ENCODE peak calls at places on chromosomes 13 and 19, in six cellular contexts. A, H, V, R, M and U are unnamed samples.

GRCh38 chr13:73657821-73658540 is 476.2 kb downstream of the KLF12 start:
- DNase-seq in A (no peak), V (no peak), M (peak; percentile 36), H (peak; percentile 72), R (no peak), U (no peak)

GRCh38 chr19:51593138-51593890 is 22.2 kb downstream of the ZNF175 start:
- DNase-seq in R (no peak), M (no peak), H (no peak), A (no peak), V (no peak), U (no peak)

GRCh38 chr13:27038323-27038722 is 133.3 kb downstream of the USP12 start:
- DNase-seq in A (no peak), R (peak; percentile 9), M (no peak), H (no peak), V (peak; percentile 44), U (no peak)

GRCh38 chr13:98476538-98476966 is 100.4 kb downstream of the STK24 start:
- DNase-seq in M (no peak), H (peak; percentile 57), R (peak; percentile 65), A (peak; percentile 71), V (peak; percentile 82), U (peak; percentile 23)

GRCh38 chr13:72195044-72195704 is 328.2 kb upstream of the DACH1 start:
- DNase-seq in V (peak; percentile 65), A (no peak), H (no peak), M (no peak), R (no peak), U (no peak)

GRCh38 chr19:16338470-16339360 is 14.1 kb downstream of the KLF2 start:
- DNase-seq in M (no peak), V (no peak), H (peak; percentile 56), A (peak; percentile 89), R (peak; percentile 57), U (no peak)

GRCh38 chr13:94033098-94033497 is 446.4 kb downstream of the DCT start:
- DNase-seq in M (no peak), R (no peak), V (no peak), H (no peak), A (no peak), U (no peak)

GRCh38 chr13:99150575-99151370 is 49.9 kb upstream of the UBAC2 start:
- DNase-seq in H (no peak), V (no peak), M (no peak), R (no peak), A (peak; percentile 89), U (no peak)

GRCh38 chr19:5968431-5969373 is 9.2 kb downstream of the RANBP3 start:
- DNase-seq in R (no peak), H (no peak), V (no peak), A (no peak), M (no peak), U (no peak)

GRCh38 chr19:11948646-11949045 is 16.2 kb upstream of the ZNF763 start:
- DNase-seq in H (no peak), M (no peak), A (no peak), V (no peak), R (no peak), U (no peak)

GRCh38 chr19:19319725-19320361 is 466 bp downstream of the SUGP1 start:
- DNase-seq in A (no peak), R (no peak), H (no peak), M (no peak), V (peak; percentile 7), U (peak; percentile 59)

GRCh38 chr13:106753241-106753640 is 185.3 kb upstream of the ARGLU1 start:
- DNase-seq in H (peak; percentile 26), R (no peak), V (peak; percentile 36), M (no peak), A (no peak), U (no peak)

GRCh38 chr13:49410477-49410876 is 33.4 kb downstream of the CAB39L start:
- DNase-seq in V (no peak), M (no peak), A (no peak), H (no peak), R (no peak), U (no peak)

GRCh38 chr13:30421093-30422055 is 919 bp upstream of the UBE2L5 start:
- DNase-seq in H (peak; percentile 91), R (peak; percentile 48), M (peak; percentile 78), V (peak; percentile 76), A (no peak), U (peak; percentile 21)

GRCh38 chr19:44111910-44112463 is 1.2 kb upstream of the ZNF225 start:
- DNase-seq in A (peak; percentile 28), H (no peak), M (no peak), V (no peak), R (no peak), U (peak; percentile 52)

GRCh38 chr13:29336356-29336755 is 259.1 kb downstream of the SLC7A1 start:
- DNase-seq in H (no peak), R (no peak), V (no peak), M (no peak), A (no peak), U (no peak)

GRCh38 chr13:103236213-103236612 is 170.0 kb upstream of the SLC10A2 start:
- DNase-seq in A (no peak), H (no peak), M (no peak), V (peak; percentile 19), R (no peak), U (no peak)

GRCh38 chr19:42555801-42556200 is 27.5 kb upstream of the CEACAM1 start:
- DNase-seq in V (no peak), M (no peak), R (no peak), A (no peak), H (no peak), U (no peak)

GRCh38 chr19:15028490-15028889 is 20.8 kb upstream of the CASP14 start:
- DNase-seq in A (no peak), R (no peak), V (no peak), H (no peak), M (no peak), U (no peak)

GRCh38 chr19:33805840-33806433 is 9.3 kb downstream of the KCTD15 start:
- DNase-seq in R (no peak), V (no peak), H (no peak), A (no peak), M (no peak), U (no peak)

GRCh38 chr19:17209126-17210036 is 5.8 kb upstream of the USE1 start:
- DNase-seq in M (no peak), R (peak; percentile 13), H (no peak), V (no peak), A (no peak), U (peak; percentile 75)

GRCh38 chr13:41263261-41263971 is at the start of gene MTRF1:
- DNase-seq in R (peak; percentile 61), A (peak; percentile 28), M (peak; percentile 68), V (peak; percentile 93), H (peak; percentile 75), U (peak; percentile 90)

GRCh38 chr13:109595466-109595865 is 190.9 kb downstream of the IRS2 start:
- DNase-seq in V (no peak), A (peak; percentile 22), M (no peak), R (no peak), H (no peak), U (no peak)

GRCh38 chr19:30590596-30591229 is 218.5 kb downstream of the ZNF536 start:
- DNase-seq in H (no peak), R (no peak), V (no peak), M (no peak), A (no peak), U (no peak)

GRCh38 chr13:104132849-104133248 is 1066.6 kb upstream of the SLC10A2 start:
- DNase-seq in A (no peak), V (no peak), M (no peak), R (no peak), H (no peak), U (no peak)

GRCh38 chr13:80054806-80055205 is 286.1 kb downstream of the SPRY2 start:
- DNase-seq in M (no peak), H (no peak), V (no peak), A (no peak), R (no peak), U (no peak)

GRCh38 chr13:67880916-67881315 is 650.8 kb upstream of the PCDH9 start:
- DNase-seq in H (no peak), M (no peak), A (no peak), R (no peak), V (no peak), U (no peak)

GRCh38 chr13:39451860-39452301 is 151.1 kb downstream of the LHFPL6 start:
- DNase-seq in R (no peak), V (no peak), H (peak; percentile 24), A (no peak), M (peak; percentile 40), U (no peak)

GRCh38 chr13:76522083-76522755 is 364.0 kb downstream of the KCTD12 start:
- DNase-seq in V (no peak), A (no peak), M (no peak), R (no peak), H (no peak), U (peak; percentile 89)

GRCh38 chr13:26964278-26965057 is 203.9 kb upstream of the GPR12 start:
- DNase-seq in H (no peak), A (no peak), R (peak; percentile 42), M (no peak), V (peak; percentile 65), U (no peak)

GRCh38 chr13:89165685-89166084 is 1494.5 kb downstream of the SLITRK5 start:
- DNase-seq in R (no peak), V (no peak), H (no peak), A (no peak), M (no peak), U (no peak)

GRCh38 chr19:58513694-58514563 is 2.1 kb upstream of the SLC27A5 start:
- DNase-seq in A (peak; percentile 26), R (peak; percentile 93), M (peak; percentile 54), H (peak; percentile 51), V (peak; percentile 99), U (peak; percentile 96)

GRCh38 chr19:33752945-33753344 is 43.7 kb upstream of the KCTD15 start:
- DNase-seq in R (no peak), A (no peak), M (no peak), V (no peak), H (no peak), U (no peak)

GRCh38 chr19:14061751-14062557 is at the start of gene PALM3:
- DNase-seq in M (no peak), R (peak; percentile 80), H (no peak), A (no peak), V (no peak), U (no peak)

GRCh38 chr19:30085394-30085793 is 143.4 kb downstream of the URI1 start:
- DNase-seq in V (no peak), A (no peak), R (peak; percentile 15), M (no peak), H (no peak), U (no peak)

GRCh38 chr19:9834726-9835506 is at the start of gene PIN1:
- DNase-seq in R (peak; percentile 97), A (peak; percentile 91), H (peak; percentile 99), M (peak; percentile 99), V (peak; percentile 96), U (peak; percentile 99)

GRCh38 chr19:32674153-32674958 is 624 bp downstream of the ANKRD27 start:
- DNase-seq in R (no peak), M (no peak), V (peak; percentile 9), H (no peak), A (no peak), U (no peak)

GRCh38 chr13:29438772-29439171 is 156.7 kb downstream of the SLC7A1 start:
- DNase-seq in R (no peak), A (no peak), H (no peak), M (no peak), V (no peak), U (no peak)

GRCh38 chr19:9700229-9700981 is 25.5 kb upstream of the ZNF562 start:
- DNase-seq in M (no peak), H (no peak), V (no peak), A (no peak), R (no peak), U (no peak)